ENCODE peak calls at places on chromosomes 2 and 18, in nine cellular contexts. N is tibial nerve, P is HepG2, T is ovary, D is SK-N-SH, U is stomach, O is transverse colon, F is K562, C is A549. J is an unnamed sample.
A peak's percentile ranks its signal among the peaks of the same experiment; 100 is the strongest.

GRCh38 chr2:227295806-227296205 is 29.2 kb upstream of the MFF start:
- DNase-seq in N (no peak), P (peak; percentile 35), T (no peak), D (no peak), U (no peak), O (no peak), F (no peak), C (no peak), J (no peak)

GRCh38 chr2:42865884-42866861 is 73.8 kb upstream of the HAAO start:
- DNase-seq in N (peak; percentile 41), P (no peak), T (no peak), D (no peak), U (no peak), O (no peak), F (no peak), C (no peak), J (peak; percentile 82)

GRCh38 chr2:30191831-30192271 is 39.5 kb upstream of the LBH start:
- DNase-seq in N (no peak), P (no peak), T (no peak), D (no peak), U (peak; percentile 11), O (no peak), F (peak; percentile 95), C (no peak), J (peak; percentile 17)

GRCh38 chr2:121095257-121096080 is 189.5 kb downstream of the TFCP2L1 start:
- DNase-seq in N (no peak), P (peak; percentile 53), T (peak; percentile 59), D (peak; percentile 85), U (peak; percentile 83), O (peak; percentile 78), F (peak; percentile 72), C (peak; percentile 79), J (peak; percentile 69)

GRCh38 chr2:240998706-240999000 is 235 bp downstream of the SNED1 start:
- DNase-seq in N (no peak), P (no peak), T (no peak), D (no peak), U (no peak), O (no peak), F (no peak), C (no peak), J (no peak)

GRCh38 chr2:60505240-60505639 is 48.2 kb downstream of the BCL11A start:
- DNase-seq in N (no peak), P (no peak), T (no peak), D (no peak), U (no peak), O (no peak), F (no peak), C (no peak), J (no peak)

GRCh38 chr2:236972491-236973379 is 113.0 kb upstream of the COPS8 start:
- DNase-seq in N (peak; percentile 46), P (peak; percentile 76), T (no peak), D (no peak), U (no peak), O (peak; percentile 31), F (no peak), C (peak; percentile 21), J (peak; percentile 82)

GRCh38 chr2:207902822-207903221 is 122.5 kb downstream of the PLEKHM3 start:
- DNase-seq in N (no peak), P (no peak), T (no peak), D (no peak), U (no peak), O (no peak), F (no peak), C (no peak), J (no peak)

GRCh38 chr2:177556134-177556533 is 163.6 kb downstream of the AGPS start:
- DNase-seq in N (no peak), P (no peak), T (no peak), D (no peak), U (no peak), O (no peak), F (no peak), C (no peak), J (no peak)

DNA sequence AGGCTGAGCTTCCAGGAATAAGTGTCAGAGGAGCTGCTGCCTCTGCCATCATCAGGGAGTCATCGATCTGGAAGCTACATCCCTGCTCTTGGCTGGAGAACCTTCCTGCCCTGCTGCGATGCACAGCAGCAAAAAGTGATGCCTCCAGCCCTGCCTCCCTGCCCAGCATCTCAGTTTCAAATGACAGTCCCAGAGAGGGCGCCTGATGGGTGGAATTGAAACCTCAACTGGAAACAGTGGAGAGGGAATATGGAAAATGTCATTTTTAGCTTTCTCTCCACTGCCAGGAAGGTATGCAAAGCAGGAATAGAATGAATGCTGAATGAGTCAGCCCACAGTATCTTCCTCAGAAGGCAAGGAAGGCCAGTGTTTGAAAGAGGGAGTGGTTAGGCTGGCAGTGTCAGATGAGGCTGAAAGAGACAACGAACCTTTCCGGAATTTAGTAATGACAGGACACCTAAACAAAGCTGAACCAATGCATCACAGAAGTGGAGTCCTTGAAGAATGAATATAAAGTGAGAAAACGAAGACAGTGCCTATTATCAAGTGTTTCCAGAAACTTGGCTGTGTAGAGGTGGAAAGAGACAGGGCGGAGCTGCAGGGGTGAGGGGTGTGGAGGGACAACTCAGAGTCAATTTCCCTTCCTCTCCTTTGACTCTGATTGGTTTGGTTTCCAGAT is 153.9 kb upstream of the NDUFV2 start:
- DNase-seq in N (no peak), P (no peak), T (no peak), D (no peak), U (no peak), O (no peak), F (peak; percentile 64), C (peak; percentile 57), J (no peak)
- TF ChIP-seq CTCF in N (no peak), P (no peak), T (no peak), D (peak; percentile 11), U (no peak), O (no peak), F (no peak), C (no peak), J (no peak)

GRCh38 chr18:676069-676468 is 18.6 kb downstream of the TYMS start:
- DNase-seq in N (no peak), P (no peak), T (no peak), D (no peak), U (no peak), O (no peak), F (no peak), C (no peak), J (no peak)

GRCh38 chr18:676747-677544 is 19.5 kb downstream of the TYMS start:
- DNase-seq in N (no peak), P (no peak), T (no peak), D (no peak), U (no peak), O (no peak), F (no peak), C (no peak), J (no peak)

GRCh38 chr18:673769-674168 is 16.3 kb downstream of the TYMS start:
- DNase-seq in N (no peak), P (no peak), T (no peak), D (no peak), U (no peak), O (no peak), F (no peak), C (no peak), J (no peak)

GRCh38 chr18:673317-673716 is 15.9 kb downstream of the TYMS start:
- DNase-seq in N (no peak), P (no peak), T (no peak), D (no peak), U (no peak), O (no peak), F (no peak), C (no peak), J (no peak)

GRCh38 chr18:675307-675706 is 17.9 kb downstream of the TYMS start:
- DNase-seq in N (no peak), P (no peak), T (no peak), D (no peak), U (no peak), O (no peak), F (no peak), C (no peak), J (no peak)
- TF ChIP-seq EP300 in N (no peak), P (no peak), T (no peak), D (no peak), U (no peak), O (no peak), F (no peak), C (no peak), J (no peak)

GRCh38 chr18:59264136-59264571 is 9.1 kb downstream of the RAX start:
- DNase-seq in N (no peak), P (no peak), T (no peak), D (peak; percentile 47), U (no peak), O (no peak), F (no peak), C (no peak), J (no peak)
- H3K9me3 ChIP-seq in N (no peaks in the 10 kb centered on the region), P (no peaks in the 10 kb centered on the region), T (no peaks in the 10 kb centered on the region), D (no peaks in the 10 kb centered on the region), U (no peaks in the 10 kb centered on the region), O (no peaks in the 10 kb centered on the region), F (no peaks in the 10 kb centered on the region), C (no peaks in the 10 kb centered on the region), J (no peaks in the 10 kb centered on the region)

DNA sequence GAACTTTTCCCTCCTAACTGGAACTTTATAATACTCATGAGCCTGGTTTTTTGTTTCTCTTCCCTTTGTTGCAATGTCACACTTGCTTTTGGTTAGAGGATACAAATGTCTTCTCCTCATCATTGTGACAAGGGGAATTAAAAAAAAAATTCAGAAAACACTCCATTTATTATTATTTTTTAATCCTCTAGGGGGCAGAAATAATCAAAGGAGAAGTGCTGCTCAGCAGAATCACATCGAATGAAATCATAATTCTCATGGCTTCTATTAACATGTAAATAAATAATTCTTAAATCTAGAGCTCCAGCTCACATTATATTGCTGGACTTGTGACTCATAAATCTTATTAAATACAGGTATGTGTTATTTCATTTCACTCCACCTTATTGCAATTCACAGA is 273.8 kb downstream of the TRIB2 start:
- DNase-seq in N (no peak), P (no peak), T (no peak), D (no peak), U (no peak), O (no peak), F (no peak), C (no peak), J (no peak)
- TF ChIP-seq CTCF in N (no peak), P (no peak), T (no peak), D (peak; percentile 63), U (no peak), O (peak; percentile 8), F (no peak), C (peak; percentile 31), J (no peak)

DNA sequence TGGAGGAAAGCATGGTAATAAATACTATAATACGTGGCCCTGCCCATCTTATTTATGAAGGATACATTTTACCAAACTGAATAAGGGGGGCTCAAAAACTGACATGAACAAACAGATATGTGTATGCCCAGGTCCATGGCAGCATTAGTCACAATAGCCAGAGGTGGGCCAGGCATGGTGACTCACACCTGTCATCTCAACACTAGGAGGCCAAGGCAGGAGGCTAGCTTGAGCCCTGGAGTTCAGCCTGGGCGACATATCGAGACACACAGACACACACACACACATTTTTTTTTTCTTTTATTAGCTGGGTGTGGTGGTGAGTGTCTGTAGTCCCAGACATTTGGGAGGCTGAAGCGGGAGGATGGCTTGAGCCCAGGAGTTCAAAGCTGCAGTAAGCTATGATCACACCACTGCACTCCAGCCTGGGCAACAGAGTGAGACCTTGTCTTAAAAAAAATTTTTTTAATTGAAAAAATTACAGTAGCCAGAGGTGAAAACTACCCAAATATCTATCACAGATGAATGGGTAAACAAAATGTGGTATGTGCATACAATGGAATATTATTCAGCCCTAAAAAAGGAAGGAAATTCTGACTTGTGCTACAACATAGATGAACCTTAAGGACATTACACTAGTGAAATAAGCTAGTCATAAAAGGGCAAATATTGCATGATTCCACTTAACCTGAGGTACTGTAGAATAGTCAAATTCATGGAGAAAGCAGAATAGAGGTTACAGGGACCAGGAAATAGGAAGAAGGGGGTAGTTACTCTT is 8.0 kb downstream of the ATP8B1 start:
- DNase-seq in N (no peak), P (no peak), T (no peak), D (no peak), U (no peak), O (peak; percentile 56), F (no peak), C (no peak), J (no peak)
- TF ChIP-seq EP300 in N (no peak), P (no peak), T (no peak), D (no peak), U (no peak), O (no peak), F (no peak), C (no peak), J (no peak)